ENCODE peak calls at places on chromosomes 11 and 22, in five cellular contexts. F is stomach, X is tibial artery, Z is HCT116, G is kidney. B is an unnamed sample.

GRCh38 chr22:44879301-44879680 is 126.9 kb downstream of the ARHGAP8 start:
- DNase-seq in Z (no peak), F (no peak), G (peak), X (no peak), B (no peak)

GRCh38 chr11:88801484-88802123 is 264.2 kb downstream of the GRM5 start:
- DNase-seq in G (no peak), F (no peak), X (no peak), Z (no peak), B (no peak)

GRCh38 chr22:22988785-22989184 is 81.5 kb upstream of the GNAZ start:
- DNase-seq in Z (no peak), G (no peak), F (no peak), X (no peak), B (no peak)

GRCh38 chr11:14435717-14436116 is 63.9 kb downstream of the COPB1 start:
- DNase-seq in X (no peak), F (no peak), Z (no peak), G (no peak), B (no peak)

GRCh38 chr11:45180158-45180887 is 33.9 kb downstream of the PRDM11 start:
- DNase-seq in F (peak), Z (peak), X (no peak), G (peak), B (no peak)

GRCh38 chr11:124746621-124747243 is 5.3 kb downstream of the VSIG2 start:
- DNase-seq in Z (peak), F (peak), G (peak), X (peak), B (peak)

GRCh38 chr11:118230088-118230487 is 5.3 kb upstream of the JAML start:
- DNase-seq in Z (no peak), F (no peak), X (no peak), G (no peak), B (no peak)

GRCh38 chr22:33020721-33021120 is 37.5 kb downstream of the SYN3 start:
- DNase-seq in X (no peak), G (no peak), F (no peak), Z (no peak), B (no peak)

GRCh38 chr11:17781626-17782025 is 47.0 kb downstream of the KCNC1 start:
- DNase-seq in F (no peak), Z (no peak), G (no peak), X (no peak), B (no peak)

GRCh38 chr22:35552186-35552842 is 11.7 kb downstream of the RASD2 start:
- DNase-seq in X (no peak), F (no peak), G (no peak), Z (peak), B (no peak)

GRCh38 chr11:5690736-5691135 is 1.1 kb downstream of the TRIM22 start:
- DNase-seq in F (no peak), G (peak), Z (no peak), X (no peak), B (no peak)

GRCh38 chr11:111586305-111586915 is 15.8 kb upstream of the SIK2 start:
- DNase-seq in X (no peak), Z (peak), G (no peak), F (peak), B (no peak)

GRCh38 chr11:92638678-92639077 is 330.8 kb upstream of the MTNR1B start:
- DNase-seq in X (no peak), G (no peak), F (no peak), Z (no peak), B (no peak)

GRCh38 chr22:45709004-45709739 is 37.5 kb downstream of the ATXN10 start:
- DNase-seq in Z (no peak), X (no peak), G (no peak), F (no peak), B (no peak)

GRCh38 chr11:131893103-131893502 is 522.7 kb downstream of the NTM start:
- DNase-seq in G (no peak), F (no peak), X (no peak), Z (no peak), B (no peak)

GRCh38 chr11:65502852-65503603 is 4.2 kb downstream of the MALAT1 start:
- DNase-seq in X (peak), Z (no peak), F (no peak), G (no peak), B (no peak)

GRCh38 chr22:47784991-47785390 is 1022.5 kb downstream of the TBC1D22A start:
- DNase-seq in F (no peak), X (no peak), Z (no peak), G (no peak), B (no peak)

GRCh38 chr22:26756675-26757293 is 99.4 kb downstream of the MIAT start:
- DNase-seq in Z (peak), F (peak), G (peak), X (peak), B (no peak)

GRCh38 chr22:33853200-33854097 is 66.8 kb downstream of the LARGE1 start:
- DNase-seq in G (peak), X (peak), F (peak), Z (no peak), B (peak)

GRCh38 chr11:70424765-70425164 is 26.4 kb downstream of the CTTN start:
- DNase-seq in F (no peak), G (peak), X (no peak), Z (no peak), B (no peak)

GRCh38 chr22:45240810-45241631 is at the start of gene KIAA0930:
- DNase-seq in G (peak), Z (peak), X (peak), F (peak), B (no peak)

GRCh38 chr22:21641417-21641794 is 696 bp upstream of the SDF2L1 start:
- DNase-seq in G (peak), X (peak), F (peak), Z (no peak), B (peak)

GRCh38 chr22:22941831-22942510 is 54.4 kb downstream of the IGLL5 start:
- DNase-seq in F (peak), X (peak), G (no peak), Z (no peak), B (no peak)

GRCh38 chr11:47408598-47409439 is 429 bp downstream of the SLC39A13 start:
- DNase-seq in G (peak), Z (no peak), X (peak), F (peak), B (no peak)

GRCh38 chr11:115244314-115244713 is 259.9 kb downstream of the CADM1 start:
- DNase-seq in Z (no peak), G (no peak), X (no peak), F (no peak), B (no peak)

GRCh38 chr11:134120921-134121526 is 52.2 kb downstream of the JAM3 start:
- DNase-seq in X (peak), F (no peak), Z (no peak), G (peak), B (no peak)

GRCh38 chr11:1568451-1568911 is 3.6 kb downstream of the DUSP8 start:
- DNase-seq in X (peak), Z (no peak), F (no peak), G (peak), B (no peak)

GRCh38 chr11:110428956-110429613 is 663 bp upstream of the FDX1 start:
- DNase-seq in Z (no peak), G (no peak), X (no peak), F (no peak), B (no peak)

GRCh38 chr11:371716-372590 is 2.7 kb downstream of the B4GALNT4 start:
- DNase-seq in G (peak), F (no peak), Z (no peak), X (no peak), B (no peak)

GRCh38 chr11:42315267-42315666 is 855.8 kb upstream of the LRRC4C start:
- DNase-seq in G (no peak), F (no peak), Z (no peak), X (no peak), B (no peak)

GRCh38 chr11:19953909-19954308 is 206.4 kb downstream of the DBX1 start:
- DNase-seq in G (no peak), F (no peak), X (no peak), Z (peak), B (no peak)

GRCh38 chr22:37659897-37660708 is 1.6 kb downstream of the PDXP start:
- DNase-seq in F (no peak), X (no peak), Z (no peak), G (no peak), B (no peak)

GRCh38 chr22:37662039-37662438 is 3.5 kb downstream of the PDXP start:
- DNase-seq in F (no peak), X (no peak), G (no peak), Z (no peak), B (no peak)

GRCh38 chr22:37661160-37661924 is 2.8 kb downstream of the PDXP start:
- DNase-seq in G (no peak), Z (no peak), X (no peak), F (no peak), B (no peak)

GRCh38 chr22:37659066-37659896 is 758 bp downstream of the PDXP start:
- DNase-seq in Z (no peak), F (no peak), X (no peak), G (no peak), B (no peak)

GRCh38 chr22:37660709-37661045 is 2.2 kb downstream of the PDXP start:
- DNase-seq in X (no peak), G (no peak), Z (no peak), F (no peak), B (no peak)
- H3K4me3 ChIP-seq in X (no peak), G (peak), Z (no peak), F (no peak), B (peak)

GRCh38 chr11:4546876-4547275 is 1.9 kb downstream of the OR52M1 start:
- DNase-seq in F (no peak), G (no peak), Z (no peak), X (no peak), B (no peak)

GRCh38 chr11:4551346-4551979 is 6.5 kb downstream of the OR52M1 start:
- DNase-seq in X (no peak), F (no peak), Z (no peak), G (peak), B (no peak)
- TF ChIP-seq CTCF in X (no peak), F (no peak), Z (peak), G (peak), B (peak)

GRCh38 chr22:49787861-49788260 is 39.8 kb downstream of the BRD1 start:
- DNase-seq in Z (no peak), G (no peak), F (no peak), X (no peak), B (no peak)

GRCh38 chr22:49790912-49791311 is 36.8 kb downstream of the BRD1 start:
- DNase-seq in Z (no peak), X (no peak), G (no peak), F (no peak), B (no peak)

GRCh38 chr22:49789289-49790141 is 38.2 kb downstream of the BRD1 start:
- DNase-seq in Z (no peak), F (no peak), G (peak), X (peak), B (no peak)

GRCh38 chr22:49786976-49787843 is 40.5 kb downstream of the BRD1 start:
- DNase-seq in F (no peak), G (peak), Z (no peak), X (no peak), B (no peak)

DNA sequence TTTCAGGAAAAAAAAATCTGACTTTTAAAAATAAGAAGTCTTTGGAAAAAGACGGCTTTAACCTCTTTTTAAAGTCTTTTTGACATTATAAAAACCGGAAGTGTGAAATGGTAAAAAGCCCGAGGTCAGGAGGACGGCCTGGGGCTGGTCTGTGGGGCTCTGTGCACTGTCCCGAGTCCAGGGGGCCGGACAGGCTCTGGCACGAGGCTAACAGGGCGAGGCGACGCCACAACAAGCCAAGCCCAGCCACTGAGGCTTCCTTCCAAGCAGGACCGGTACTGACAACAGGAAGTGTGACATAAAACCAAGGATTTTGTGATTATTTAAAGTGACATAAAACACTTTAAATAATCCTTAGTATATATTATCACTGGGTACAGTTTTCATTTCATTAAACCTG is 39.2 kb downstream of the BRD1 start:
- DNase-seq in F (peak), G (peak), Z (no peak), X (peak), B (no peak)
- H3K4me3 ChIP-seq in F (no peak), G (no peak), Z (no peak), X (no peak), B (no peak)

DNA sequence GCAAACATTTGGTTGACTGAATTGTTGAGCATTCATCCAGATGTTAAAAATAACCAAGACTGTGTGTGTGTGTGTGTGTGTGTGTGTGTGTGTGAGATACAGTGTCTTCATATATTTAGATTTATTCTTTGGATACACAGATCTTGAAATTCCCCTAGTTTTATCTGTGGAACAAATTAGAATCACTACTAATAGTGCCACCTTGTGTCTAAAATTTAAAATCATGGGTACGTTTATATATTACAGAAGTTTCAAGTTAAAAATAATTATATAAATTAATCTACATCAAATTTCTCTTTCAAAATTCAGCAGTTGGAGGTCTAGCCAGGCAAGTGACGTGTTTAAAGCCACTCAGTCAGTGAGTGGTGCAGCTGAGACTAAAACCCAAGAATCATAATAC is 1566.2 kb upstream of the TENM4 start:
- DNase-seq in F (no peak), Z (no peak), G (no peak), X (no peak), B (no peak)
- TF ChIP-seq CTCF in F (no peak), Z (no peak), G (no peak), X (no peak), B (peak)

DNA sequence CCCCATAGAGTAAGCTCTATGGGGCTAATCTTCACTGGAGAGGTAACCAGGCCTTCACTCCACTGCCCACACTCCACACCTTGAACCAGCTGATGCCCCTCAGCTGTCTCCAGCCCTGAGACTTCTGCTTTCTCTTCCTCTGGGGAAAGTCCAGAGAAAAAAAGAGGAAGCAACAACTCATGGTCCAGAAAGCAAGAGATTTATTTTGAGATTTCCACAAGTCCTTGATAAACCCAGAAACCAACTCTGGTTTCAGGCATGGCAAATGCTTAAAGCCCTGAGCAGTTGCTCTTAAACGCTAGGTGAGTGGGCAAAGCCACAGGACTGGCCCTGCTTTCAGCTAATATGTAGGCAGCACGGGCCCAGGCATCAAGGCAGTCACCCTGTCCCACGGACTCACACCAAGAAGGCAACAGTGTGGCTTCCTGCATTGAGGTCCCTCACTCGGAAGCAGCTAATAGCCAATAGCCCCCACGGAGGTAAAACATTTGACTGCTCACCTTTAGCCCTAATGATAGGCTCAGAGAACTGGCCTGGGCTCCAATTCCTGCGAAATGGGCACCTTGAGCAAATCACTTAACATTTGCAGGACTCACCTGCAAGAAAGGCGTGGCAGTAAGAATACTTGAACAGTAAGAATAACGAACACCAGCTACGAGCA is 4.3 kb downstream of the CYB561A3 start:
- DNase-seq in X (no peak), G (no peak), F (no peak), Z (no peak), B (no peak)
- H3K4me3 ChIP-seq in X (no peak), G (no peak), F (no peak), Z (no peak), B (no peak)

GRCh38 chr11:91433284-91434010 is 791.2 kb upstream of the FAT3 start:
- DNase-seq in G (no peak), Z (no peak), F (no peak), X (no peak), B (no peak)

DNA sequence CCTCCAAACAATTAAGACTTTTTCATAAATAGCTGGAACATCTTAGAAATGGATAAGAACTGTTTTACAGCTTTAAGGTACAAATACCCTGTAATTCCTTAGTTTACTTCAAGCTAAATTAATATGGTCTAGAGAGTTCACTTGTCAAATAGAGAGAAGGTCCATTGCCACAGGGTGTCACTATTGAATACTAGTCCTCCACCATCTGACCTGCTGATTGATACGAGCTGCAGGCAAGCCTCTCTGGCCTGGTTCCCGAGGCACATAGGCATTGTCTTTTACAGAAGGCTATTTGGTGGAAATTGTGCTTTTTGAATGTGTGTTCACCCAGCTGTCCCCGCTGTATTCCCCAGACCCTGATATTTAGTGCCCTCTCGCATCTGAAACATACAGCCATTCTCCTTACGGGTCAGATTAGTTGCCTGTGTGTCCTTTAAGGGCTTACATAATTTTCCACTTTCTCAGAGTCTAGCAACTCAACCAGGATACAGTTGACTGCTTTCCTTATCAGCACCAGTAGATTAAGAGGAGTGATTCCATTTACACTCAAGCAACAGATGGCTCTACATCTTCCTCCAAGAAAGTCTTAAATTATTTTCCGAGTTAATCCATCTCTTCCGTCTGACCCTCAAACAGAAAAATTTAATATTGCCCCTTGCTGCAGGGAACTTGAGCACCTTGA is 788.8 kb upstream of the FAT3 start:
- DNase-seq in X (no peak), G (no peak), F (peak), Z (no peak), B (peak)
- TF ChIP-seq CTCF in X (no peak), G (no peak), F (no peak), Z (no peak), B (peak)

DNA sequence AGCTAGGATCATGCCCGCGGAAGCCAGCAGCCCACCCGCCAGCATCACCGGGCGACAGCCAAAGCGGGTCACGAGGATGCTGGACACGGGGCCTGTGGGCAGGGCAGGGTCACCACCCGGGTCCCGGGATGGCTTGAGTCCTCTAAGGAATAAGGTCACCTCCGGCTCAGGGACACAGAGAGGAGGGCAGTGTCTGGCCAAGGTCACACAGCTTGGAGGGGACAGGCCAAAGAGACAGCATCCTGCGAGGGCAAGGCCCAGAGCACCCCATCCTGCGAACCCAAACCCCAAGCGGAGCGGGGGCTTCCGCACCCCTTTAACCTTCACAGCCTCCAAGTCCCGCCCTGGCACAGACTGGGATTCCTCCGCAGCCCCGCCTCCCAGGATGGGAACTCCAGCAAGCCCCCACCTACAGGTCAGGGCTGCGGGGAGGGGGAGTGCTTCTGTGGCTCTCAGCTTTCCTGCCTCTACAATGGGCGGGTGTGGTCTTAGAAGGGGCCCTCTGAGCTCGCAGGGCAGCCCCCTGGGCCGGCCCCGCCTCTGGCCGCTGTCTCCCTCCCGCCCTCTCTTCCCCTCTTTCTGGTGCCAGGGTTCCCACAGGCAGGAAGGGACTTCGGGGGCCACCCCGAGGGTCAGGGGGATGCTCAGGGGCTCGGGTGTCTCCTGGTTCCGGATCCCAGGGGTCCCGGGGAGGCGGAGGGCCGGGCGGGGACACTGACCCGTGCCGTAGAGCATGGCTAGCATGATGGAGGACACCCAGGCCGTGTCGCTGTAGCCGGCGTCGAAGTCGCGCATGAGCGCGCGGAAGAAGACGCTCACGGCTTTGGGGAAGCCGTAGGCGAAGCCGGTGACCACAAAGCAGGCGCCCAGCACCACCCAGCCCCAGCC is 1.8 kb downstream of the SLC16A8 start:
- DNase-seq in Z (no peak), X (no peak), G (peak), F (no peak), B (no peak)
- H3K4me3 ChIP-seq in Z (no peak), X (peak), G (no peak), F (peak), B (no peak)

B was measured in LNCaP clone FGC.